ENCODE peak calls at places on chromosomes 7 and 10, in four cellular contexts. W is stomach, X is H1, B is GM12891. K is an unnamed sample.
A peak's percentile ranks its signal among the peaks of the same experiment; 100 is the strongest.

GRCh38 chr10:115026041-115026779 is 67.0 kb upstream of the ATRNL1 start:
- DNase-seq in W (no peak), B (no peak), X (no peak), K (no peak)

GRCh38 chr7:106075937-106076336 is 36.2 kb downstream of the SYPL1 start:
- DNase-seq in X (no peak), B (no peak), W (no peak), K (no peak)

GRCh38 chr10:35058134-35058533 is 32.0 kb downstream of the CUL2 start:
- DNase-seq in B (no peak), W (no peak), X (no peak), K (no peak)

GRCh38 chr10:10777723-10778122 is 239.9 kb upstream of the CELF2 start:
- DNase-seq in X (no peak), W (no peak), B (no peak), K (no peak)

GRCh38 chr7:35802649-35803048 is 1.8 kb downstream of the SEPTIN7 start:
- DNase-seq in W (no peak), B (no peak), X (no peak), K (no peak)

GRCh38 chr10:131703527-131703926 is 197.3 kb upstream of the PPP2R2D start:
- DNase-seq in W (no peak), X (no peak), B (no peak), K (no peak)

GRCh38 chr7:43138710-43139601 is 26.5 kb downstream of the HECW1 start:
- DNase-seq in B (no peak), W (no peak), X (no peak), K (no peak)

GRCh38 chr7:30027065-30027456 is 559 bp upstream of the FKBP14 start:
- DNase-seq in B (no peak), W (no peak), X (no peak), K (no peak)

GRCh38 chr10:75399461-75400162 is 2.0 kb downstream of the ZNF503 start:
- DNase-seq in X (no peak), W (peak; percentile 84), B (peak; percentile 62), K (peak; percentile 54)

GRCh38 chr7:113085781-113086390 is 741 bp downstream of the GPR85 start:
- DNase-seq in W (no peak), X (no peak), B (no peak), K (no peak)

GRCh38 chr10:59587083-59587755 is 122.4 kb downstream of the SLC16A9 start:
- DNase-seq in B (no peak), X (no peak), W (no peak), K (no peak)

GRCh38 chr7:151378496-151379192 is 31.2 kb downstream of the WDR86 start:
- DNase-seq in X (no peak), W (no peak), B (peak; percentile 6), K (no peak)

GRCh38 chr10:1643161-1643910 is 94.0 kb downstream of the ADARB2 start:
- DNase-seq in B (peak; percentile 46), X (peak; percentile 29), W (no peak), K (no peak)

GRCh38 chr10:110805292-110805691 is 66.4 kb upstream of the PDCD4 start:
- DNase-seq in B (no peak), X (no peak), W (no peak), K (no peak)

GRCh38 chr10:60270426-60270825 is 119.2 kb downstream of the ANK3 start:
- DNase-seq in X (no peak), B (no peak), W (no peak), K (no peak)

GRCh38 chr7:120947980-120948379 is 2.6 kb upstream of the ING3 start:
- DNase-seq in X (no peak), W (no peak), B (no peak), K (no peak)

GRCh38 chr7:158584392-158584791 is 3.2 kb downstream of the PTPRN2 start:
- DNase-seq in B (no peak), W (no peak), X (no peak), K (no peak)

GRCh38 chr10:49164587-49165188 is 23.5 kb downstream of the TMEM273 start:
- DNase-seq in X (no peak), W (no peak), B (peak; percentile 50), K (peak; percentile 39)

GRCh38 chr10:119443441-119443840 is 99.1 kb downstream of the RGS10 start:
- DNase-seq in B (no peak), W (no peak), X (no peak), K (no peak)

GRCh38 chr7:18276380-18276779 is 219.2 kb upstream of the HDAC9 start:
- DNase-seq in X (no peak), W (no peak), B (no peak), K (no peak)

GRCh38 chr7:18958627-18959026 is 158.8 kb downstream of the TWIST1 start:
- DNase-seq in W (no peak), B (no peak), X (no peak), K (no peak)

GRCh38 chr10:101772017-101772894 is 3.7 kb downstream of the FGF8 start:
- DNase-seq in W (no peak), B (no peak), X (no peak), K (no peak)

GRCh38 chr10:8835453-8836167 is 781.1 kb downstream of the GATA3 start:
- DNase-seq in W (no peak), X (no peak), B (no peak), K (no peak)

GRCh38 chr7:70614237-70614984 is 517.5 kb upstream of the GALNT17 start:
- DNase-seq in X (no peak), B (no peak), W (peak; percentile 87), K (no peak)
- TF ChIP-seq POLR2AphosphoS5 in X (no peak), B (no peak), W (peak; percentile 57), K (no peak)

GRCh38 chr7:100829150-100829716 is 1.9 kb upstream of the EPHB4 start:
- DNase-seq in X (no peak), W (peak; percentile 76), B (no peak), K (no peak)

GRCh38 chr7:100825215-100825671 is 2.1 kb downstream of the EPHB4 start:
- DNase-seq in X (no peak), B (no peak), W (no peak), K (no peak)

GRCh38 chr7:100826546-100827329 is 585 bp downstream of the EPHB4 start:
- DNase-seq in B (peak; percentile 21), W (no peak), X (no peak), K (no peak)

GRCh38 chr7:100825760-100826545 is 1.4 kb downstream of the EPHB4 start:
- DNase-seq in B (no peak), X (no peak), W (no peak), K (no peak)

GRCh38 chr7:100827330-100828226 is at the start of gene EPHB4:
- DNase-seq in X (no peak), B (peak; percentile 23), W (peak; percentile 85), K (no peak)
- TF ChIP-seq POLR2A in X (peak; percentile 30), B (no peak), W (no peak), K (no peak)

GRCh38 chr7:107168233-107169119 is at the start of gene HBP1:
- DNase-seq in X (peak; percentile 100), B (peak; percentile 72), W (peak; percentile 99), K (peak; percentile 72)

GRCh38 chr7:107165341-107165740 is 3.5 kb upstream of the HBP1 start:
- DNase-seq in W (no peak), X (no peak), B (no peak), K (no peak)

GRCh38 chr7:107166702-107167426 is 1.9 kb upstream of the HBP1 start:
- DNase-seq in X (no peak), W (no peak), B (no peak), K (no peak)

GRCh38 chr7:107169120-107170050 is 582 bp downstream of the HBP1 start:
- DNase-seq in B (peak; percentile 46), X (peak; percentile 90), W (peak; percentile 97), K (peak; percentile 46)

GRCh38 chr7:107167483-107168232 is 1.1 kb upstream of the HBP1 start:
- DNase-seq in W (peak; percentile 53), B (no peak), X (no peak), K (no peak)
- TF ChIP-seq POLR2AphosphoS5 in W (peak; percentile 37), B (no peak), X (no peak), K (no peak)

DNA sequence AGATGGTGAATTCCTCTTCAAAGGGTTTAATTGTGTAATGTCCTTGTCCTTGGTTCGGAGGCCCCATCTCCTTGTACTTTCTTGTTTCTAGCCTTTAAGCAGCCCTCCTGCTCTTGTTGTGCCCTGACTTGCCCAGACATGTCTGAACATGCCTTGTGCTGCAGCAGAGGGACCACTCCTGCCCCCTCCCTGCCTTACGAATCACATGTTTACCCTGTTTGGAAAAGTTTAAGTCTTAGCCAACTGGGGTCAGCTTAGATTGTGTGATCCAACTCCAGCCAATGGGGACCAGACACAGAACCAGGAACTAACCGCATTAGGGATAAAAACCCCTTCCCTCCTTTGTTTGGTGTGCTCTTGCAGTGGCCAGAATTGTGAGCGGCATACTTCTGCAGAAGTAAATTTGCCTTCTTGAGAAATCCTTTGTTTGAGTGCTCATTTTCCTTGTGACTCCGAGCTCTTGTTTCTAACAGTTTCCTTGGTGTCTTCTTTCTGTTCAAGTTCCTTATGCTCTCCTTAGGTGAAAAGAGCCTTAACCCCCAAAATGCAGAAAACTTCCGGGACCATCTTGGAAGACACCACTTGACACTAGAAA is 29.4 kb downstream of the CLRN3 start:
- DNase-seq in W (no peak), X (no peak), B (no peak), K (no peak)
- TF ChIP-seq POLR2A in W (no peak), X (no peak), B (no peak), K (no peak)

GRCh38 chr7:1881946-1882345 is 211.9 kb downstream of the ELFN1 start:
- DNase-seq in W (no peak), X (no peak), B (no peak), K (no peak)

GRCh38 chr7:1882451-1882850 is 212.4 kb downstream of the ELFN1 start:
- DNase-seq in W (no peak), X (no peak), B (no peak), K (no peak)

GRCh38 chr7:1884583-1885350 is 214.7 kb downstream of the ELFN1 start:
- DNase-seq in B (no peak), X (no peak), W (no peak), K (no peak)

GRCh38 chr7:1883834-1884582 is 213.9 kb downstream of the ELFN1 start:
- DNase-seq in B (no peak), X (no peak), W (no peak), K (no peak)

DNA sequence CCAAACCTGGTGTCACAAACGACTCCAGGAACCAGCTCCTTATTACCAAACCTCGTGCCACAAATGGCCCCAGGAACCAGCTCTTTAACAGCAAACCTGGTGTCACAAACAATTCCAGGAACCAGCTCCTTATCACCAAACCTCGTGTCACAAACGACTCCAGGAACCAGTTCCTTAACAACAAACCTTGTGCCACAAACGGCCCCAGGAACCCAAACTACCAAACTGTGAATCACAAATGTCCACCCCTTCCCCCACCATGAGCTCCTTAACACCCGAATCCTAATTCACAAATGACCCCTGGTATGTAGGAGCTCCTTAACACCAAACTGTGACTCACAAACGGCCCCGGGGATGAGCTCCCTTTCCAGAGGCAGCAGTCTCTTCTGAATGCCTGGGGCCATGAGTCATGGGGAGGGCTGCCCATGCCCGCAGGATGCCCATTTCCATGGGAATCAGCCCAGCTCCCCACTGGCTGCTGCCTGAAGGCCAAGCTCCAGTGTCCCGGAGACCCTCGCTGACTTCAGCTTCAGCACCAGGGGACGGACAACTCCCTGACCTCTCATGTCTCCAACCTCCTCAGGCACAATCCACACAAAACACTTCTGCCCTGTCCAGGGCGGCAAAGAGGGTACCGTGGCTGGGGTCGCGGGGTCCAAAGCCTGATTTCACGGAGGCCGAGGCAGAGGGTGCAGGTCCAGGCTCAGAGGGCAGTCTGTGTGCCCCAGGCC is 213.1 kb downstream of the ELFN1 start:
- DNase-seq in B (no peak), X (peak; percentile 60), W (no peak), K (no peak)
- TF ChIP-seq POLR2AphosphoS5 in B (no peak), X (no peak), W (no peak), K (no peak)

K was measured in GM12892.